ENCODE peak calls at places on chromosomes 2 and 18, in ten cellular contexts. Y, H, P, I, O, K, Q, G, N and S are unnamed samples.

GRCh38 chr2:172098650-172099471 is 3.8 kb downstream of the DLX2 start:
- DNase-seq in Q (peak), P (no peak), K (peak), G (no peak), N (no peak), I (peak), O (no peak), H (peak), Y (no peak), S (peak)

GRCh38 chr2:223725494-223725893 is 111.9 kb downstream of the AP1S3 start:
- DNase-seq in P (no peak), Y (peak), Q (no peak), I (peak), K (peak), O (no peak), H (no peak), N (no peak), G (peak), S (no peak)

GRCh38 chr2:25323042-25323514 is 18.6 kb downstream of the DNMT3A start:
- DNase-seq in Y (no peak), K (no peak), O (no peak), I (no peak), H (peak), N (no peak), G (no peak), P (no peak), Q (no peak), S (peak)

GRCh38 chr2:36611316-36611990 is 13.5 kb upstream of the FEZ2 start:
- DNase-seq in I (no peak), O (no peak), Q (no peak), N (no peak), Y (no peak), K (no peak), H (no peak), P (no peak), G (no peak), S (no peak)

GRCh38 chr2:165790461-165790860 is 3.6 kb downstream of the GALNT3 start:
- DNase-seq in N (no peak), H (no peak), Y (no peak), I (no peak), P (no peak), K (no peak), O (no peak), G (no peak), Q (no peak), S (no peak)

GRCh38 chr2:150063432-150063889 is 424.0 kb downstream of the RND3 start:
- DNase-seq in G (no peak), P (no peak), I (peak), O (no peak), Q (no peak), N (no peak), Y (no peak), K (no peak), H (no peak), S (no peak)

GRCh38 chr2:9249036-9249800 is 42.6 kb downstream of the ASAP2 start:
- DNase-seq in G (no peak), H (no peak), Y (no peak), K (no peak), I (peak), N (no peak), O (no peak), Q (peak), P (no peak), S (no peak)

GRCh38 chr2:53519925-53520629 is 247.5 kb upstream of the CHAC2 start:
- DNase-seq in N (no peak), K (no peak), H (no peak), P (no peak), G (no peak), O (peak), Y (no peak), I (peak), Q (no peak), S (no peak)

GRCh38 chr18:63320041-63320689 is 596 bp upstream of the BCL2 start:
- DNase-seq in H (peak), K (no peak), O (peak), P (peak), Y (peak), G (peak), N (peak), Q (peak), I (peak), S (peak)

GRCh38 chr2:24754985-24755690 is 38.1 kb downstream of the PTRHD1 start:
- DNase-seq in Q (no peak), H (no peak), G (no peak), Y (no peak), P (no peak), I (peak), N (no peak), O (no peak), K (no peak), S (no peak)

GRCh38 chr2:223989206-223989859 is 32.1 kb downstream of the MRPL44 start:
- DNase-seq in N (no peak), Q (no peak), K (no peak), G (no peak), H (no peak), Y (peak), P (no peak), O (no peak), I (peak), S (no peak)

GRCh38 chr2:137237055-137237454 is 471.7 kb downstream of the THSD7B start:
- DNase-seq in K (no peak), N (no peak), O (no peak), P (no peak), I (peak), H (no peak), Y (no peak), G (no peak), Q (no peak), S (no peak)

GRCh38 chr2:55992465-55992864 is 68.9 kb upstream of the EFEMP1 start:
- DNase-seq in N (no peak), I (peak), Y (no peak), O (no peak), G (no peak), K (no peak), P (no peak), Q (no peak), H (no peak), S (no peak)

GRCh38 chr2:120693121-120693520 is 42.5 kb upstream of the GLI2 start:
- DNase-seq in G (no peak), K (no peak), Y (no peak), O (no peak), P (no peak), N (no peak), H (no peak), I (peak), Q (no peak), S (no peak)

GRCh38 chr2:28201711-28202180 is 190.9 kb upstream of the FOSL2 start:
- DNase-seq in Q (no peak), Y (no peak), H (no peak), N (no peak), G (peak), P (no peak), I (no peak), O (no peak), K (no peak), S (no peak)

GRCh38 chr2:236618370-236618769 is 48.7 kb downstream of the ACKR3 start:
- DNase-seq in H (no peak), Q (no peak), Y (no peak), N (no peak), O (no peak), P (no peak), K (no peak), G (no peak), I (no peak), S (no peak)

GRCh38 chr18:9340472-9340871 is 5.9 kb downstream of the TWSG1 start:
- DNase-seq in O (no peak), I (no peak), P (peak), Y (no peak), K (no peak), G (no peak), N (no peak), Q (no peak), H (no peak), S (no peak)

GRCh38 chr2:20212871-20213503 is 11.9 kb downstream of the SDC1 start:
- DNase-seq in O (no peak), H (no peak), Q (no peak), P (no peak), K (no peak), N (no peak), I (no peak), G (no peak), Y (no peak), S (no peak)